ENCODE peak calls at places on chromosome 20, in six cellular contexts. I, H, V, N, U and C are unnamed samples.
A peak's percentile ranks its signal among the peaks of the same experiment; 100 is the strongest.

GRCh38 chr20:63787302-63787701 is 43.8 kb downstream of the ZBTB46 start:
- DNase-seq in U (no peak), H (no peak), N (no peak), I (no peak), V (no peak), C (no peak)

GRCh38 chr20:45822863-45823262 is 4.2 kb downstream of the TNNC2 start:
- DNase-seq in N (no peak), V (no peak), H (no peak), U (no peak), I (no peak), C (no peak)

GRCh38 chr20:24650091-24650490 is 180.7 kb downstream of the SYNDIG1 start:
- DNase-seq in U (no peak), I (no peak), V (no peak), H (no peak), N (no peak), C (no peak)

GRCh38 chr20:62376112-62377063 is 9.3 kb upstream of the LAMA5 start:
- DNase-seq in V (no peak), H (peak; percentile 92), I (no peak), N (no peak), U (no peak), C (no peak)

GRCh38 chr20:11972478-11972877 is 54.8 kb downstream of the BTBD3 start:
- DNase-seq in N (no peak), U (no peak), H (no peak), I (no peak), V (no peak), C (no peak)

GRCh38 chr20:32444474-32445220 is 86.5 kb downstream of the ASXL1 start:
- DNase-seq in V (no peak), N (no peak), H (no peak), I (no peak), U (no peak), C (no peak)

GRCh38 chr20:2470051-2470431 is 548 bp downstream of the SNRPB start:
- DNase-seq in N (peak; percentile 12), I (no peak), H (peak; percentile 65), U (peak; percentile 72), V (peak; percentile 59), C (no peak)

GRCh38 chr20:8777866-8778265 is 291.0 kb upstream of the PLCB4 start:
- DNase-seq in U (no peak), H (no peak), I (no peak), N (no peak), V (no peak), C (no peak)

GRCh38 chr20:21520702-21521595 is 7.1 kb upstream of the NKX2-2 start:
- DNase-seq in N (no peak), V (no peak), U (peak; percentile 10), I (no peak), H (no peak), C (no peak)

GRCh38 chr20:3237958-3238615 is 903 bp downstream of the SLC4A11 start:
- DNase-seq in I (no peak), U (peak; percentile 57), H (no peak), N (no peak), V (no peak), C (no peak)

GRCh38 chr20:21702553-21703467 is 2.7 kb upstream of the PAX1 start:
- DNase-seq in I (no peak), U (peak; percentile 80), N (no peak), H (peak; percentile 39), V (peak; percentile 54), C (no peak)

GRCh38 chr20:64146301-64146935 is 17.8 kb upstream of the MYT1 start:
- DNase-seq in N (no peak), V (no peak), I (no peak), U (peak; percentile 85), H (no peak), C (no peak)

GRCh38 chr20:63978319-63979220 is 872 bp downstream of the SAMD10 start:
- DNase-seq in N (no peak), H (peak; percentile 79), V (peak; percentile 76), U (peak; percentile 79), I (no peak), C (no peak)

GRCh38 chr20:12056836-12057235 is 139.1 kb downstream of the BTBD3 start:
- DNase-seq in H (no peak), V (no peak), N (no peak), I (no peak), U (no peak), C (no peak)

GRCh38 chr20:10217517-10218410 is 866 bp upstream of the SNAP25 start:
- DNase-seq in V (no peak), I (no peak), H (no peak), N (no peak), U (peak; percentile 77), C (peak; percentile 33)

GRCh38 chr20:58645277-58645968 is 5.7 kb upstream of the STX16 start:
- DNase-seq in H (peak; percentile 59), V (no peak), N (no peak), I (no peak), U (no peak), C (no peak)

GRCh38 chr20:9087531-9088217 is 18.8 kb downstream of the PLCB4 start:
- DNase-seq in N (no peak), I (no peak), U (peak; percentile 56), H (no peak), V (no peak), C (no peak)

GRCh38 chr20:36061754-36062153 is 92.8 kb upstream of the EPB41L1 start:
- DNase-seq in H (no peak), V (no peak), I (no peak), U (no peak), N (no peak), C (no peak)

GRCh38 chr20:12171927-12172581 is 254.4 kb downstream of the BTBD3 start:
- DNase-seq in I (no peak), V (no peak), N (no peak), H (no peak), U (no peak), C (no peak)

GRCh38 chr20:54342258-54342782 is 133.1 kb upstream of the DOK5 start:
- DNase-seq in N (no peak), I (no peak), U (no peak), H (no peak), V (no peak), C (no peak)

GRCh38 chr20:10179574-10180298 is 38.9 kb upstream of the SNAP25 start:
- DNase-seq in I (peak; percentile 8), U (peak; percentile 22), N (no peak), V (no peak), H (peak; percentile 19), C (no peak)

GRCh38 chr20:33401922-33402369 is 627 bp upstream of the CDK5RAP1 start:
- DNase-seq in H (no peak), I (no peak), V (peak; percentile 58), U (no peak), N (no peak), C (no peak)

GRCh38 chr20:56249244-56249955 is 868 bp downstream of the MC3R start:
- DNase-seq in V (peak; percentile 49), I (peak; percentile 13), N (no peak), H (peak; percentile 49), U (peak; percentile 31), C (no peak)

GRCh38 chr20:208937-209566 is 18.0 kb upstream of the DEFB129 start:
- DNase-seq in V (peak; percentile 30), U (peak; percentile 41), N (no peak), I (peak; percentile 38), H (peak; percentile 64), C (peak; percentile 55)

GRCh38 chr20:34639755-34640222 is 37.1 kb downstream of the PIGU start:
- DNase-seq in N (no peak), H (peak; percentile 58), V (no peak), U (no peak), I (no peak), C (no peak)

DNA sequence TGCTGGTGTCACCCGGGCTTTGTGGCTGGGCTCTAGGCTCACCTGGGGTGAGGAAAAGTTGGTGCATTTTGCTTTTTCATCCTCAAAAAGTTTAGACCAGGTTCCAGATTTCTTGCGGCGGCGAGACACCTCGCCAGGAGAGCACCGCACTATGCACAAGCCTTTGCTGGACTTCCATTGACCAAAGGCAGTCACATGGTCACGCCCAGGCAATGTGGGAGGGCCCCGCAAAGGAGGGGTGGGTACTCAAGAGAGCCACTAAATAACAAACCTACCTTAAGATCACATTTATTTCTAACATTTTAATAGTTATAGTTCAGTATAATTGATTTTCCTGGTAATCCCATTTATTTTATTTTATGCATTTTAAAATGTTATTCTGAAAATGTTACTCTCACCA is 3.0 kb upstream of the KIF16B start:
- DNase-seq in N (no peak), H (no peak), U (no peak), V (peak; percentile 62), I (no peak), C (no peak)
- TF ChIP-seq REST in N (no peak), H (no peak), U (no peak), V (no peak), I (no peak), C (no peak)

GRCh38 chr20:16261733-16262277 is 311.4 kb downstream of the KIF16B start:
- DNase-seq in N (no peak), V (peak; percentile 38), U (no peak), H (no peak), I (no peak), C (no peak)

GRCh38 chr20:16263582-16263981 is 309.7 kb downstream of the KIF16B start:
- DNase-seq in V (no peak), U (no peak), I (no peak), H (no peak), N (no peak), C (no peak)

GRCh38 chr20:16262594-16262993 is 310.7 kb downstream of the KIF16B start:
- DNase-seq in N (no peak), V (no peak), H (no peak), U (no peak), I (no peak), C (no peak)

GRCh38 chr20:16258766-16259165 is 314.5 kb downstream of the KIF16B start:
- DNase-seq in U (no peak), V (no peak), I (no peak), N (no peak), H (no peak), C (no peak)

DNA sequence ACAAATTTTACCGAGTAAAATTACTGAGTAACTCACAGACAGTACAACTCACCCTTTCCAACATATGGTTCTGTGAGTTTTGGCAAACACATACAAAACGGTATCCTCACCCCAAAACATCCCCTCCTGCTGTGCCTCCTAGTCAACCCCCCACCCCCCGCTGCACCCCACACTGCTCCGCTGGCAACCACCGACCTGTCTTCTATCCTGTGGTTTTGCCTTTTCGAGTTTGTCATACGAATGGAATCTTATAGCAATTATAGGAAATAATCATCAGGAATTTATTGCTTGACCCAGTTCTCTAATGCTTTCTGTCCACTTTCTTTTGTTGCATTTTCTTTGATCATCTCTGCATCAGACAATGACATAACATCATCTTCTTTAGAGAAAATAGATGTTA is 312.3 kb downstream of the KIF16B start:
- DNase-seq in H (no peak), I (no peak), U (no peak), V (no peak), N (no peak), C (no peak)
- TF ChIP-seq SIN3A in H (no peak), I (no peak), U (no peak), V (no peak), N (no peak), C (no peak)

GRCh38 chr20:51496964-51497363 is 45.6 kb downstream of the NFATC2 start:
- DNase-seq in V (no peak), N (no peak), U (no peak), I (no peak), H (no peak), C (no peak)
- H3K4me1 ChIP-seq in V (peaks cover 32% of the 10 kb centered on the region), N (peaks cover 51% of the 10 kb centered on the region), U (peaks cover 8% of the 10 kb centered on the region), I (peaks cover 9% of the 10 kb centered on the region), H (no peaks in the 10 kb centered on the region), C (peaks cover 12% of the 10 kb centered on the region)

DNA sequence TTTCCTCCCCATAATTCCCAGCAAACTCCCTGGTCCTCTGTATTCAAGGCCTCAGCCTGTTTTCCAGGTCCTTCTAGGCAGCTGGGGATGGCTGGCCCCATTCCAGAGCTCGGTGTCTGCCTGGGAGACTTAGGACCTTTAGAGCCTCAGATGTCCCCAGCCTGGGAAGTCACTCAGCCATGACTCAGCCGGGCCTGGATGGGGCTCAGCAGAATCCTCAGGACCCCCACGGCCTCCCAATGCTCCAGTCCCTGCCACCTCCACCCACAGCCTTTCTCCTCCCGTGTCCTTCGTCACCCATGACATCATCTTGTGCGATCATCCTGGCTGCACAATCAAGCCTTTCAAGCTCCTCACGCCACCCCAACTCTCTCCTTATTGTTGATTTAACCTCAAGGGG is 475.1 kb upstream of the SULF2 start:
- DNase-seq in I (no peak), H (no peak), V (no peak), U (peak; percentile 39), N (no peak), C (no peak)
- TF ChIP-seq REST in I (no peak), H (no peak), V (no peak), U (no peak), N (no peak), C (no peak)